ENCODE peak calls at places on chromosomes 7 and 10, in seven cellular contexts. Y is fibroblast of the aortic adventitia; D is stimulated activated CD8-positive, alpha-beta memory T cell treated with anti-CD3 and anti-CD28 coated beads, Interleukin-4, amount 100 ng/mL, for 48 hours; J is NCI-H345; K is C1 segment of cervical spinal cord; C is EH; M is SW480. L is an unnamed sample.

GRCh38 chr10:43390333-43390732 is 18.7 kb downstream of the HNRNPF start:
- DNase-seq in Y (no peak), D (no peak), J (no peak), K (no peak), C (no peak), M (no peak), L (no peak)

GRCh38 chr7:101381549-101381948 is 18.9 kb downstream of the COL26A1 start:
- DNase-seq in Y (no peak), D (no peak), J (no peak), K (no peak), C (no peak), M (no peak), L (no peak)

GRCh38 chr10:71052261-71052660 is 160.1 kb upstream of the UNC5B start:
- DNase-seq in Y (no peak), D (no peak), J (no peak), K (no peak), C (no peak), M (no peak), L (no peak)

GRCh38 chr10:118531105-118531851 is 64.2 kb downstream of the PRLHR start:
- DNase-seq in Y (no peak), D (no peak), J (no peak), K (no peak), C (peak; percentile 5), M (no peak), L (no peak)

GRCh38 chr10:72083234-72084093 is 4.9 kb downstream of the SPOCK2 start:
- DNase-seq in Y (no peak), D (peak; percentile 64), J (no peak), K (no peak), C (no peak), M (no peak), L (no peak)

GRCh38 chr7:15007507-15007906 is 105.0 kb upstream of the DGKB start:
- DNase-seq in Y (peak; percentile 5), D (no peak), J (no peak), K (no peak), C (peak; percentile 3), M (peak; percentile 14), L (no peak)

GRCh38 chr7:81692146-81692905 is 77.5 kb downstream of the HGF start:
- DNase-seq in Y (peak; percentile 43), D (no peak), J (no peak), K (no peak), C (peak; percentile 49), M (no peak), L (no peak)

GRCh38 chr7:92292981-92293380 is 47.2 kb downstream of the ANKIB1 start:
- DNase-seq in Y (no peak), D (no peak), J (no peak), K (no peak), C (no peak), M (no peak), L (no peak)

GRCh38 chr10:82128527-82128926 is 253.5 kb downstream of the NRG3 start:
- DNase-seq in Y (no peak), D (no peak), J (no peak), K (no peak), C (no peak), M (no peak), L (no peak)

GRCh38 chr7:151699920-151700319 is 177.0 kb downstream of the PRKAG2 start:
- DNase-seq in Y (peak; percentile 35), D (no peak), J (no peak), K (no peak), C (no peak), M (no peak), L (no peak)

GRCh38 chr7:23696916-23697441 is 13.0 kb upstream of the STK31 start:
- DNase-seq in Y (peak; percentile 51), D (peak; percentile 76), J (peak; percentile 1), K (no peak), C (peak; percentile 67), M (peak; percentile 78), L (peak; percentile 46)

GRCh38 chr7:127682140-127682539 is 30.1 kb downstream of the SND1 start:
- DNase-seq in Y (no peak), D (no peak), J (no peak), K (no peak), C (no peak), M (no peak), L (no peak)

GRCh38 chr10:100969175-100970075 is at the start of gene SEMA4G:
- DNase-seq in Y (peak; percentile 31), D (peak; percentile 72), J (peak; percentile 53), K (no peak), C (peak; percentile 40), M (peak; percentile 34), L (peak; percentile 46)

GRCh38 chr7:83749495-83749894 is 100.6 kb upstream of the SEMA3E start:
- DNase-seq in Y (no peak), D (no peak), J (no peak), K (no peak), C (no peak), M (no peak), L (no peak)

GRCh38 chr7:128068785-128069184 is 37.5 kb upstream of the LRRC4 start:
- DNase-seq in Y (no peak), D (no peak), J (no peak), K (no peak), C (no peak), M (no peak), L (no peak)

GRCh38 chr10:35306852-35307251 is 29.5 kb upstream of the CCNY start:
- DNase-seq in Y (peak; percentile 23), D (no peak), J (no peak), K (no peak), C (peak; percentile 16), M (peak; percentile 7), L (no peak)

GRCh38 chr7:35694161-35694783 is 663 bp downstream of the HERPUD2 start:
- DNase-seq in Y (peak; percentile 30), D (peak; percentile 46), J (no peak), K (no peak), C (peak; percentile 35), M (peak; percentile 16), L (no peak)

GRCh38 chr7:140571537-140572122 is 69.0 kb downstream of the DENND2A start:
- DNase-seq in Y (peak; percentile 53), D (no peak), J (no peak), K (no peak), C (no peak), M (no peak), L (no peak)

GRCh38 chr10:132311338-132311939 is 3.7 kb upstream of the STK32C start:
- DNase-seq in Y (no peak), D (no peak), J (no peak), K (no peak), C (no peak), M (no peak), L (no peak)

GRCh38 chr7:28062197-28062988 is 118.2 kb downstream of the JAZF1 start:
- DNase-seq in Y (peak; percentile 64), D (peak; percentile 83), J (peak; percentile 40), K (peak; percentile 11), C (peak; percentile 87), M (peak; percentile 50), L (peak; percentile 4)

GRCh38 chr7:40156988-40157387 is 22.2 kb downstream of the SUGCT start:
- DNase-seq in Y (no peak), D (no peak), J (no peak), K (no peak), C (peak; percentile 13), M (no peak), L (no peak)

GRCh38 chr10:104582604-104582951 is 58.5 kb upstream of the SORCS3 start:
- DNase-seq in Y (no peak), D (no peak), J (peak; percentile 2), K (no peak), C (peak; percentile 27), M (peak; percentile 12), L (no peak)

GRCh38 chr10:14060320-14061070 is 270.2 kb downstream of the FRMD4A start:
- DNase-seq in Y (no peak), D (no peak), J (no peak), K (no peak), C (no peak), M (no peak), L (no peak)

GRCh38 chr10:3355536-3355935 is 183.0 kb upstream of the PITRM1 start:
- DNase-seq in Y (no peak), D (no peak), J (no peak), K (no peak), C (no peak), M (no peak), L (no peak)

GRCh38 chr7:101185258-101185839 is 5.3 kb upstream of the NAT16 start:
- DNase-seq in Y (peak; percentile 25), D (no peak), J (no peak), K (no peak), C (peak; percentile 84), M (peak; percentile 85), L (no peak)

GRCh38 chr10:118977022-118977599 is 52.4 kb upstream of the NANOS1 start:
- DNase-seq in Y (no peak), D (no peak), J (no peak), K (no peak), C (no peak), M (no peak), L (no peak)

GRCh38 chr10:70589762-70590662 is 12.5 kb downstream of the PRF1 start:
- DNase-seq in Y (peak; percentile 88), D (peak; percentile 9), J (no peak), K (no peak), C (peak; percentile 13), M (no peak), L (no peak)

GRCh38 chr10:105063796-105064195 is 422.7 kb downstream of the SORCS3 start:
- DNase-seq in Y (peak; percentile 50), D (peak; percentile 27), J (no peak), K (no peak), C (peak; percentile 4), M (peak; percentile 48), L (no peak)

GRCh38 chr7:149685455-149685854 is 87.9 kb downstream of the ZNF467 start:
- DNase-seq in Y (peak; percentile 57), D (no peak), J (no peak), K (no peak), C (peak; percentile 15), M (no peak), L (no peak)

GRCh38 chr7:122339145-122339904 is 34.8 kb upstream of the FEZF1 start:
- DNase-seq in Y (no peak), D (no peak), J (no peak), K (no peak), C (no peak), M (no peak), L (no peak)

GRCh38 chr10:132422169-132422691 is 25.2 kb downstream of the PWWP2B start:
- DNase-seq in Y (no peak), D (no peak), J (peak; percentile 82), K (no peak), C (no peak), M (no peak), L (peak; percentile 76)

GRCh38 chr7:100983451-100984187 is 14.3 kb downstream of the MUC12 start:
- DNase-seq in Y (peak; percentile 21), D (no peak), J (no peak), K (no peak), C (peak; percentile 83), M (peak; percentile 54), L (no peak)

GRCh38 chr10:90746829-90747228 is 111.0 kb downstream of the HTR7 start:
- DNase-seq in Y (no peak), D (no peak), J (no peak), K (no peak), C (no peak), M (no peak), L (no peak)

GRCh38 chr10:124659380-124659779 is 84.8 kb downstream of the FAM53B start:
- DNase-seq in Y (no peak), D (no peak), J (no peak), K (no peak), C (no peak), M (no peak), L (no peak)

GRCh38 chr10:96556003-96556402 is 30.8 kb downstream of the TM9SF3 start:
- DNase-seq in Y (peak; percentile 11), D (no peak), J (peak; percentile 5), K (no peak), C (peak; percentile 32), M (peak; percentile 23), L (no peak)

GRCh38 chr10:129790710-129791446 is 173.2 kb downstream of the EBF3 start:
- DNase-seq in Y (no peak), D (no peak), J (peak; percentile 43), K (no peak), C (no peak), M (no peak), L (no peak)

GRCh38 chr10:122688293-122688989 is 11.2 kb downstream of the C10orf120 start:
- DNase-seq in Y (peak; percentile 10), D (no peak), J (no peak), K (no peak), C (peak; percentile 19), M (no peak), L (no peak)

L was measured in GM06990.